ENCODE peak calls at places on chromosomes 16 and 17, in four cellular contexts. One of them, this sample, is unnamed.

GRCh38 chr17:40190197-40191021 is 13.1 kb downstream of the RAPGEFL1 start:
- DNase-seq in neural progenitor cell: peak; percentile 63
- DNase-seq in ELR: peak; percentile 63
- DNase-seq in skeletal muscle cell: no peak
- DNase-seq in this sample: no peak

GRCh38 chr16:68458101-68458500 is 9.8 kb upstream of the SMPD3 start:
- DNase-seq in neural progenitor cell: no peak
- DNase-seq in ELR: no peak
- DNase-seq in skeletal muscle cell: no peak
- DNase-seq in this sample: no peak

GRCh38 chr17:56629450-56630187 is 36.1 kb downstream of the NOG start:
- DNase-seq in neural progenitor cell: peak; percentile 69
- DNase-seq in ELR: peak; percentile 78
- DNase-seq in skeletal muscle cell: no peak
- DNase-seq in this sample: no peak

GRCh38 chr16:84150926-84151325 is 5.8 kb downstream of the DNAAF1 start:
- DNase-seq in neural progenitor cell: no peak
- DNase-seq in ELR: no peak
- DNase-seq in skeletal muscle cell: no peak
- DNase-seq in this sample: no peak

GRCh38 chr16:81716478-81717210 is 62.4 kb upstream of the PLCG2 start:
- DNase-seq in neural progenitor cell: no peak
- DNase-seq in ELR: no peak
- DNase-seq in skeletal muscle cell: no peak
- DNase-seq in this sample: no peak

GRCh38 chr16:86966781-86967180 is 350.4 kb downstream of the C16orf95 start:
- DNase-seq in neural progenitor cell: no peak
- DNase-seq in ELR: no peak
- DNase-seq in skeletal muscle cell: no peak
- DNase-seq in this sample: no peak

GRCh38 chr16:477758-478157 is 49.8 kb upstream of the CAPN15 start:
- DNase-seq in neural progenitor cell: no peak
- DNase-seq in ELR: no peak
- DNase-seq in skeletal muscle cell: no peak
- DNase-seq in this sample: no peak

GRCh38 chr17:29090746-29091395 is 47.9 kb downstream of the PIPOX start:
- DNase-seq in neural progenitor cell: peak; percentile 48
- DNase-seq in ELR: no peak
- DNase-seq in skeletal muscle cell: no peak
- DNase-seq in this sample: no peak

GRCh38 chr16:55835578-55835977 is 2.7 kb upstream of the CES1 start:
- DNase-seq in neural progenitor cell: no peak
- DNase-seq in ELR: no peak
- DNase-seq in skeletal muscle cell: no peak
- DNase-seq in this sample: no peak

GRCh38 chr16:89924925-89925307 is 1.8 kb downstream of the TUBB3 start:
- DNase-seq in neural progenitor cell: no peak
- DNase-seq in ELR: no peak
- DNase-seq in skeletal muscle cell: no peak
- DNase-seq in this sample: no peak

GRCh38 chr16:1791256-1791942 is 2.1 kb downstream of the IGFALS start:
- DNase-seq in neural progenitor cell: no peak
- DNase-seq in ELR: no peak
- DNase-seq in skeletal muscle cell: no peak
- DNase-seq in this sample: no peak

GRCh38 chr17:18043491-18043890 is 4.3 kb downstream of the GID4 start:
- DNase-seq in neural progenitor cell: no peak
- DNase-seq in ELR: peak; percentile 48
- DNase-seq in skeletal muscle cell: no peak
- DNase-seq in this sample: no peak

GRCh38 chr16:72013389-72013788 is 4.8 kb downstream of the DHODH start:
- DNase-seq in neural progenitor cell: no peak
- DNase-seq in ELR: peak; percentile 7
- DNase-seq in skeletal muscle cell: peak; percentile 12
- DNase-seq in this sample: no peak

GRCh38 chr17:41009301-41009760 is 403 bp upstream of the KRTAP3-1 start:
- DNase-seq in neural progenitor cell: peak; percentile 56
- DNase-seq in ELR: no peak
- DNase-seq in skeletal muscle cell: no peak
- DNase-seq in this sample: no peak

GRCh38 chr16:22764662-22765302 is 49.2 kb upstream of the HS3ST2 start:
- DNase-seq in neural progenitor cell: peak; percentile 20
- DNase-seq in ELR: no peak
- DNase-seq in skeletal muscle cell: no peak
- DNase-seq in this sample: no peak

GRCh38 chr16:78836802-78837489 is 737.5 kb downstream of the WWOX start:
- DNase-seq in neural progenitor cell: no peak
- DNase-seq in ELR: no peak
- DNase-seq in skeletal muscle cell: no peak
- DNase-seq in this sample: no peak

GRCh38 chr17:66717680-66718079 is 117.2 kb upstream of the CACNG5 start:
- DNase-seq in neural progenitor cell: no peak
- DNase-seq in ELR: no peak
- DNase-seq in skeletal muscle cell: peak; percentile 30
- DNase-seq in this sample: no peak

GRCh38 chr17:35660902-35661301 is 70.5 kb upstream of the RASL10B start:
- DNase-seq in neural progenitor cell: no peak
- DNase-seq in ELR: no peak
- DNase-seq in skeletal muscle cell: no peak
- DNase-seq in this sample: no peak

GRCh38 chr17:17356149-17356930 is 53.2 kb downstream of the NT5M start:
- DNase-seq in neural progenitor cell: peak; percentile 90
- DNase-seq in ELR: peak; percentile 86
- DNase-seq in skeletal muscle cell: no peak
- DNase-seq in this sample: peak; percentile 48

GRCh38 chr16:50526249-50526648 is 21.9 kb upstream of the NKD1 start:
- DNase-seq in neural progenitor cell: no peak
- DNase-seq in ELR: no peak
- DNase-seq in skeletal muscle cell: no peak
- DNase-seq in this sample: no peak

GRCh38 chr17:12667299-12667958 is 1.7 kb downstream of the MYOCD start:
- DNase-seq in neural progenitor cell: peak; percentile 85
- DNase-seq in ELR: peak; percentile 71
- DNase-seq in skeletal muscle cell: peak; percentile 31
- DNase-seq in this sample: peak; percentile 33

GRCh38 chr17:80320496-80320895 is 59.8 kb downstream of the RNF213 start:
- DNase-seq in neural progenitor cell: no peak
- DNase-seq in ELR: no peak
- DNase-seq in skeletal muscle cell: no peak
- DNase-seq in this sample: no peak

GRCh38 chr17:79027274-79027924 is 3.4 kb downstream of the C1QTNF1 start:
- DNase-seq in neural progenitor cell: no peak
- DNase-seq in ELR: peak; percentile 45
- DNase-seq in skeletal muscle cell: no peak
- DNase-seq in this sample: no peak

GRCh38 chr17:36675786-36676185 is 74.4 kb downstream of the MRM1 start:
- DNase-seq in neural progenitor cell: no peak
- DNase-seq in ELR: no peak
- DNase-seq in skeletal muscle cell: no peak
- DNase-seq in this sample: no peak

GRCh38 chr17:40607641-40608040 is 40.0 kb downstream of the SMARCE1 start:
- DNase-seq in neural progenitor cell: no peak
- DNase-seq in ELR: no peak
- DNase-seq in skeletal muscle cell: no peak
- DNase-seq in this sample: no peak

GRCh38 chr17:38926290-38927070 is 1.1 kb downstream of the LASP1NB start:
- DNase-seq in neural progenitor cell: no peak
- DNase-seq in ELR: no peak
- DNase-seq in skeletal muscle cell: no peak
- DNase-seq in this sample: no peak

GRCh38 chr16:31537362-31537921 is 9.7 kb downstream of the AHSP start:
- DNase-seq in neural progenitor cell: peak; percentile 48
- DNase-seq in ELR: no peak
- DNase-seq in skeletal muscle cell: no peak
- DNase-seq in this sample: no peak

GRCh38 chr17:17818088-17818526 is 18.7 kb downstream of the SREBF1 start:
- DNase-seq in neural progenitor cell: no peak
- DNase-seq in ELR: peak; percentile 57
- DNase-seq in skeletal muscle cell: no peak
- DNase-seq in this sample: no peak

This sample was measured in AG09309.